ENCODE peak calls at places on chromosomes 12 and 14, in seven cellular contexts. One of them, this sample, is unnamed.

GRCh38 chr12:6961695-6962284 is 8.7 kb downstream of the PHB2 start:
- DNase-seq in ACHN: peak; percentile 67
- DNase-seq in amniotic stem cell: peak; percentile 66
- DNase-seq in Kasumi-1: peak; percentile 49
- DNase-seq in SK-MEL-5: peak; percentile 81
- DNase-seq in G401: peak; percentile 33
- DNase-seq in effector memory CD8-positive, alpha-beta T cell: no peak
- DNase-seq in this sample: no peak

GRCh38 chr12:93713060-93713459 is 35.9 kb downstream of the CRADD start:
- DNase-seq in Kasumi-1: no peak
- DNase-seq in effector memory CD8-positive, alpha-beta T cell: no peak
- DNase-seq in amniotic stem cell: no peak
- DNase-seq in ACHN: no peak
- DNase-seq in G401: no peak
- DNase-seq in SK-MEL-5: no peak
- DNase-seq in this sample: no peak

GRCh38 chr14:85214471-85214870 is 315.5 kb upstream of the FLRT2 start:
- DNase-seq in amniotic stem cell: no peak
- DNase-seq in SK-MEL-5: no peak
- DNase-seq in ACHN: no peak
- DNase-seq in effector memory CD8-positive, alpha-beta T cell: no peak
- DNase-seq in G401: no peak
- DNase-seq in Kasumi-1: no peak
- DNase-seq in this sample: no peak

GRCh38 chr12:113048716-113049127 is 7.8 kb upstream of the DTX1 start:
- DNase-seq in G401: peak; percentile 80
- DNase-seq in ACHN: peak; percentile 81
- DNase-seq in SK-MEL-5: peak; percentile 75
- DNase-seq in Kasumi-1: peak; percentile 81
- DNase-seq in amniotic stem cell: peak; percentile 63
- DNase-seq in effector memory CD8-positive, alpha-beta T cell: peak; percentile 65
- DNase-seq in this sample: peak; percentile 68

GRCh38 chr14:60722836-60723217 is 1.3 kb downstream of the SIX4 start:
- DNase-seq in SK-MEL-5: no peak
- DNase-seq in Kasumi-1: no peak
- DNase-seq in ACHN: no peak
- DNase-seq in G401: no peak
- DNase-seq in effector memory CD8-positive, alpha-beta T cell: no peak
- DNase-seq in amniotic stem cell: no peak
- DNase-seq in this sample: no peak

GRCh38 chr14:52918486-52918885 is 32.4 kb downstream of the FERMT2 start:
- DNase-seq in SK-MEL-5: peak; percentile 43
- DNase-seq in amniotic stem cell: no peak
- DNase-seq in G401: peak; percentile 61
- DNase-seq in ACHN: peak; percentile 34
- DNase-seq in Kasumi-1: peak; percentile 97
- DNase-seq in effector memory CD8-positive, alpha-beta T cell: peak; percentile 23
- DNase-seq in this sample: peak; percentile 83

GRCh38 chr14:69990319-69990718 is 111.1 kb downstream of the SMOC1 start:
- DNase-seq in Kasumi-1: no peak
- DNase-seq in ACHN: no peak
- DNase-seq in amniotic stem cell: no peak
- DNase-seq in G401: peak; percentile 35
- DNase-seq in SK-MEL-5: no peak
- DNase-seq in effector memory CD8-positive, alpha-beta T cell: no peak
- DNase-seq in this sample: no peak

GRCh38 chr14:72641086-72641485 is 252.8 kb downstream of the DPF3 start:
- DNase-seq in SK-MEL-5: no peak
- DNase-seq in G401: peak; percentile 85
- DNase-seq in amniotic stem cell: no peak
- DNase-seq in ACHN: no peak
- DNase-seq in Kasumi-1: no peak
- DNase-seq in effector memory CD8-positive, alpha-beta T cell: no peak
- DNase-seq in this sample: no peak

GRCh38 chr14:92794961-92795360 is 856 bp downstream of the GOLGA5 start:
- DNase-seq in Kasumi-1: no peak
- DNase-seq in effector memory CD8-positive, alpha-beta T cell: no peak
- DNase-seq in amniotic stem cell: no peak
- DNase-seq in G401: no peak
- DNase-seq in ACHN: no peak
- DNase-seq in SK-MEL-5: no peak
- DNase-seq in this sample: no peak

GRCh38 chr14:35336171-35337073 is 44.2 kb downstream of the PSMA6 start:
- DNase-seq in SK-MEL-5: no peak
- DNase-seq in Kasumi-1: peak; percentile 25
- DNase-seq in G401: no peak
- DNase-seq in effector memory CD8-positive, alpha-beta T cell: no peak
- DNase-seq in ACHN: no peak
- DNase-seq in amniotic stem cell: no peak
- DNase-seq in this sample: no peak

GRCh38 chr12:55955344-55955743 is 10.5 kb downstream of the PMEL start:
- DNase-seq in G401: no peak
- DNase-seq in amniotic stem cell: no peak
- DNase-seq in ACHN: no peak
- DNase-seq in Kasumi-1: no peak
- DNase-seq in effector memory CD8-positive, alpha-beta T cell: no peak
- DNase-seq in SK-MEL-5: no peak
- DNase-seq in this sample: no peak

GRCh38 chr14:104314251-104314941 is 176.0 kb downstream of the KIF26A start:
- DNase-seq in ACHN: no peak
- DNase-seq in G401: no peak
- DNase-seq in Kasumi-1: no peak
- DNase-seq in effector memory CD8-positive, alpha-beta T cell: no peak
- DNase-seq in SK-MEL-5: no peak
- DNase-seq in amniotic stem cell: no peak
- DNase-seq in this sample: no peak

GRCh38 chr12:68416350-68416749 is 84.2 kb upstream of the MDM1 start:
- DNase-seq in G401: no peak
- DNase-seq in effector memory CD8-positive, alpha-beta T cell: no peak
- DNase-seq in Kasumi-1: no peak
- DNase-seq in SK-MEL-5: no peak
- DNase-seq in ACHN: no peak
- DNase-seq in amniotic stem cell: no peak
- DNase-seq in this sample: no peak

GRCh38 chr12:110869035-110869434 is 22.2 kb downstream of the CCDC63 start:
- DNase-seq in SK-MEL-5: no peak
- DNase-seq in ACHN: no peak
- DNase-seq in amniotic stem cell: no peak
- DNase-seq in G401: no peak
- DNase-seq in Kasumi-1: peak; percentile 77
- DNase-seq in effector memory CD8-positive, alpha-beta T cell: no peak
- DNase-seq in this sample: no peak

GRCh38 chr12:89134213-89134770 is 218.0 kb downstream of the DUSP6 start:
- DNase-seq in effector memory CD8-positive, alpha-beta T cell: no peak
- DNase-seq in amniotic stem cell: no peak
- DNase-seq in SK-MEL-5: no peak
- DNase-seq in ACHN: no peak
- DNase-seq in G401: no peak
- DNase-seq in Kasumi-1: no peak
- DNase-seq in this sample: no peak

GRCh38 chr14:53285806-53286205 is 132.7 kb upstream of the DDHD1 start:
- DNase-seq in SK-MEL-5: peak; percentile 60
- DNase-seq in effector memory CD8-positive, alpha-beta T cell: no peak
- DNase-seq in Kasumi-1: no peak
- DNase-seq in G401: no peak
- DNase-seq in ACHN: no peak
- DNase-seq in amniotic stem cell: no peak
- DNase-seq in this sample: no peak

GRCh38 chr12:124684971-124685688 is 117.7 kb upstream of the NCOR2 start:
- DNase-seq in SK-MEL-5: peak; percentile 38
- DNase-seq in effector memory CD8-positive, alpha-beta T cell: no peak
- DNase-seq in G401: peak; percentile 72
- DNase-seq in amniotic stem cell: no peak
- DNase-seq in ACHN: peak; percentile 34
- DNase-seq in Kasumi-1: no peak
- DNase-seq in this sample: no peak

GRCh38 chr12:1533205-1533601 is 61.2 kb downstream of the FBXL14 start:
- DNase-seq in amniotic stem cell: no peak
- DNase-seq in Kasumi-1: peak; percentile 24
- DNase-seq in G401: peak; percentile 44
- DNase-seq in SK-MEL-5: no peak
- DNase-seq in effector memory CD8-positive, alpha-beta T cell: peak; percentile 35
- DNase-seq in ACHN: peak; percentile 44
- DNase-seq in this sample: peak; percentile 31

GRCh38 chr14:37665951-37666350 is 70.5 kb downstream of the TTC6 start:
- DNase-seq in amniotic stem cell: no peak
- DNase-seq in ACHN: no peak
- DNase-seq in SK-MEL-5: no peak
- DNase-seq in effector memory CD8-positive, alpha-beta T cell: no peak
- DNase-seq in G401: no peak
- DNase-seq in Kasumi-1: no peak
- DNase-seq in this sample: no peak

GRCh38 chr14:91330111-91330696 is 85.7 kb upstream of the GPR68 start:
- DNase-seq in G401: no peak
- DNase-seq in amniotic stem cell: no peak
- DNase-seq in SK-MEL-5: no peak
- DNase-seq in Kasumi-1: no peak
- DNase-seq in effector memory CD8-positive, alpha-beta T cell: no peak
- DNase-seq in ACHN: no peak
- DNase-seq in this sample: no peak

GRCh38 chr12:121942145-121942718 is 23.8 kb downstream of the CFAP251 start:
- DNase-seq in effector memory CD8-positive, alpha-beta T cell: no peak
- DNase-seq in Kasumi-1: no peak
- DNase-seq in amniotic stem cell: no peak
- DNase-seq in SK-MEL-5: peak; percentile 86
- DNase-seq in ACHN: peak; percentile 60
- DNase-seq in G401: no peak
- DNase-seq in this sample: no peak

GRCh38 chr14:36442824-36443241 is 77.2 kb downstream of the NKX2-1 start:
- DNase-seq in SK-MEL-5: no peak
- DNase-seq in effector memory CD8-positive, alpha-beta T cell: no peak
- DNase-seq in G401: no peak
- DNase-seq in amniotic stem cell: no peak
- DNase-seq in ACHN: no peak
- DNase-seq in Kasumi-1: no peak
- DNase-seq in this sample: no peak

GRCh38 chr12:132579747-132580146 is 30.6 kb downstream of the LRCOL1 start:
- DNase-seq in G401: peak; percentile 21
- DNase-seq in ACHN: no peak
- DNase-seq in effector memory CD8-positive, alpha-beta T cell: no peak
- DNase-seq in amniotic stem cell: no peak
- DNase-seq in Kasumi-1: no peak
- DNase-seq in SK-MEL-5: no peak
- DNase-seq in this sample: no peak

GRCh38 chr12:15779925-15780324 is 9.3 kb downstream of the EPS8 start:
- DNase-seq in amniotic stem cell: no peak
- DNase-seq in ACHN: no peak
- DNase-seq in G401: no peak
- DNase-seq in Kasumi-1: no peak
- DNase-seq in SK-MEL-5: peak; percentile 72
- DNase-seq in effector memory CD8-positive, alpha-beta T cell: no peak
- DNase-seq in this sample: no peak

GRCh38 chr12:25689996-25690501 is 137.0 kb upstream of the LMNTD1 start:
- DNase-seq in G401: peak; percentile 47
- DNase-seq in ACHN: no peak
- DNase-seq in SK-MEL-5: no peak
- DNase-seq in effector memory CD8-positive, alpha-beta T cell: no peak
- DNase-seq in amniotic stem cell: no peak
- DNase-seq in Kasumi-1: no peak
- DNase-seq in this sample: no peak

GRCh38 chr14:26709019-26709418 is 111.2 kb upstream of the NOVA1 start:
- DNase-seq in ACHN: peak; percentile 20
- DNase-seq in G401: no peak
- DNase-seq in amniotic stem cell: no peak
- DNase-seq in effector memory CD8-positive, alpha-beta T cell: no peak
- DNase-seq in SK-MEL-5: no peak
- DNase-seq in Kasumi-1: peak; percentile 93
- DNase-seq in this sample: no peak

GRCh38 chr12:4320287-4320858 is 640 bp upstream of the TIGAR start:
- DNase-seq in Kasumi-1: no peak
- DNase-seq in effector memory CD8-positive, alpha-beta T cell: no peak
- DNase-seq in G401: no peak
- DNase-seq in ACHN: no peak
- DNase-seq in amniotic stem cell: no peak
- DNase-seq in SK-MEL-5: no peak
- DNase-seq in this sample: no peak

GRCh38 chr14:58098507-58098906 is 53.5 kb downstream of the ARMH4 start:
- DNase-seq in effector memory CD8-positive, alpha-beta T cell: no peak
- DNase-seq in Kasumi-1: no peak
- DNase-seq in amniotic stem cell: no peak
- DNase-seq in G401: no peak
- DNase-seq in SK-MEL-5: no peak
- DNase-seq in ACHN: no peak
- DNase-seq in this sample: no peak

GRCh38 chr14:69260979-69261605 is 1.1 kb downstream of the GALNT16 start:
- DNase-seq in SK-MEL-5: no peak
- DNase-seq in ACHN: peak; percentile 17
- DNase-seq in amniotic stem cell: no peak
- DNase-seq in G401: peak; percentile 38
- DNase-seq in Kasumi-1: no peak
- DNase-seq in effector memory CD8-positive, alpha-beta T cell: no peak
- DNase-seq in this sample: no peak

GRCh38 chr12:80698266-80698665 is 9.2 kb upstream of the MYF6 start:
- DNase-seq in amniotic stem cell: no peak
- DNase-seq in ACHN: no peak
- DNase-seq in SK-MEL-5: no peak
- DNase-seq in Kasumi-1: no peak
- DNase-seq in effector memory CD8-positive, alpha-beta T cell: no peak
- DNase-seq in G401: no peak
- DNase-seq in this sample: no peak

GRCh38 chr12:88816201-88816600 is 235.9 kb upstream of the KITLG start:
- DNase-seq in effector memory CD8-positive, alpha-beta T cell: no peak
- DNase-seq in amniotic stem cell: no peak
- DNase-seq in SK-MEL-5: no peak
- DNase-seq in G401: no peak
- DNase-seq in Kasumi-1: peak; percentile 41
- DNase-seq in ACHN: no peak
- DNase-seq in this sample: no peak

This sample was measured in Jurkat, Clone E6-1.